ENCODE peak calls at places on chromosomes 3 and 15, in seven cellular contexts. B is neural crest cell, P is MM.1S, Z is kidney epithelial cell, M is dorsolateral prefrontal cortex, S is Calu3, Q is coronary artery. F is an unnamed sample.

GRCh38 chr3:34881026-34881425 is 758.3 kb upstream of the ARPP21 start:
- DNase-seq in B (no peak), P (no peak), Z (no peak), M (no peak), S (no peak), Q (no peak), F (no peak)

GRCh38 chr3:43180027-43180426 is 74.1 kb upstream of the POMGNT2 start:
- DNase-seq in B (no peak), P (peak), Z (no peak), M (no peak), S (peak), Q (no peak), F (no peak)

GRCh38 chr3:113717308-113717707 is 20.9 kb upstream of the USF3 start:
- DNase-seq in B (no peak), P (no peak), Z (no peak), M (no peak), S (no peak), Q (no peak), F (no peak)

GRCh38 chr15:71789616-71790015 is 20.7 kb upstream of the NR2E3 start:
- DNase-seq in B (no peak), P (no peak), Z (no peak), M (no peak), S (no peak), Q (peak), F (no peak)

GRCh38 chr15:55277116-55277564 is 12.5 kb downstream of the RAB27A start:
- DNase-seq in B (no peak), P (peak), Z (no peak), M (no peak), S (no peak), Q (no peak), F (no peak)

GRCh38 chr3:9340450-9341009 is 22.3 kb upstream of the THUMPD3 start:
- DNase-seq in B (no peak), P (no peak), Z (peak), M (no peak), S (no peak), Q (no peak), F (no peak)

GRCh38 chr3:29557186-29557585 is 276.3 kb downstream of the RBMS3 start:
- DNase-seq in B (no peak), P (no peak), Z (no peak), M (no peak), S (no peak), Q (no peak), F (no peak)

GRCh38 chr15:39657714-39658113 is 76.8 kb downstream of the THBS1 start:
- DNase-seq in B (no peak), P (no peak), Z (no peak), M (no peak), S (no peak), Q (no peak), F (no peak)

GRCh38 chr3:42139740-42140453 is 48.7 kb downstream of the TRAK1 start:
- DNase-seq in B (no peak), P (no peak), Z (no peak), M (no peak), S (no peak), Q (no peak), F (no peak)

GRCh38 chr3:11091088-11091590 is 63.2 kb upstream of the HRH1 start:
- DNase-seq in B (no peak), P (no peak), Z (no peak), M (no peak), S (no peak), Q (no peak), F (no peak)

GRCh38 chr3:125573216-125573615 is 22.1 kb downstream of the OSBPL11 start:
- DNase-seq in B (no peak), P (no peak), Z (no peak), M (no peak), S (no peak), Q (no peak), F (no peak)

GRCh38 chr3:160185711-160186110 is 39.5 kb upstream of the C3orf80 start:
- DNase-seq in B (no peak), P (no peak), Z (no peak), M (no peak), S (no peak), Q (no peak), F (no peak)

GRCh38 chr3:27521872-27522265 is 37.7 kb upstream of the SLC4A7 start:
- DNase-seq in B (no peak), P (no peak), Z (no peak), M (no peak), S (no peak), Q (no peak), F (no peak)

GRCh38 chr15:71002321-71002720 is 109.7 kb downstream of the LRRC49 start:
- DNase-seq in B (no peak), P (peak), Z (no peak), M (no peak), S (no peak), Q (no peak), F (no peak)

GRCh38 chr3:9397911-9398714 is 698 bp downstream of the SETD5 start:
- DNase-seq in B (no peak), P (peak), Z (no peak), M (peak), S (peak), Q (peak), F (peak)

GRCh38 chr3:58464875-58465274 is 27.0 kb upstream of the KCTD6 start:
- DNase-seq in B (no peak), P (no peak), Z (no peak), M (no peak), S (no peak), Q (no peak), F (no peak)

GRCh38 chr3:175422744-175423143 is 563.6 kb downstream of the NAALADL2 start:
- DNase-seq in B (no peak), P (no peak), Z (no peak), M (no peak), S (no peak), Q (no peak), F (no peak)

GRCh38 chr15:99550077-99550476 is 15.7 kb upstream of the MEF2A start:
- DNase-seq in B (no peak), P (no peak), Z (no peak), M (no peak), S (no peak), Q (no peak), F (no peak)

GRCh38 chr15:35256555-35256954 is 171.5 kb upstream of the NANOGP8 start:
- DNase-seq in B (no peak), P (no peak), Z (no peak), M (no peak), S (no peak), Q (no peak), F (no peak)

GRCh38 chr3:114299421-114299820 is 5.6 kb downstream of the TIGIT start:
- DNase-seq in B (peak), P (no peak), Z (no peak), M (no peak), S (peak), Q (no peak), F (no peak)

GRCh38 chr3:8554725-8555621 is 53.4 kb downstream of the LMCD1 start:
- DNase-seq in B (peak), P (no peak), Z (peak), M (no peak), S (no peak), Q (peak), F (no peak)

GRCh38 chr15:71153823-71154524 is 38.7 kb downstream of the THSD4 start:
- DNase-seq in B (no peak), P (no peak), Z (no peak), M (no peak), S (no peak), Q (no peak), F (no peak)

GRCh38 chr3:100893108-100893507 is 100.1 kb downstream of the ABI3BP start:
- DNase-seq in B (no peak), P (no peak), Z (no peak), M (no peak), S (no peak), Q (no peak), F (no peak)

GRCh38 chr3:155196131-155197075 is 97.1 kb downstream of the STRIT1 start:
- DNase-seq in B (no peak), P (no peak), Z (no peak), M (no peak), S (no peak), Q (no peak), F (no peak)

GRCh38 chr3:195550723-195551122 is 7.6 kb upstream of the PPP1R2 start:
- DNase-seq in B (no peak), P (no peak), Z (no peak), M (no peak), S (no peak), Q (no peak), F (no peak)

GRCh38 chr15:80194186-80194585 is 41.4 kb downstream of the FAH start:
- DNase-seq in B (no peak), P (no peak), Z (no peak), M (no peak), S (no peak), Q (no peak), F (no peak)

GRCh38 chr3:149771652-149772271 is 19.5 kb upstream of the COMMD2 start:
- DNase-seq in B (peak), P (peak), Z (no peak), M (peak), S (peak), Q (no peak), F (no peak)

GRCh38 chr15:71526061-71526460 is 284.3 kb upstream of the NR2E3 start:
- DNase-seq in B (no peak), P (no peak), Z (no peak), M (no peak), S (peak), Q (no peak), F (no peak)

GRCh38 chr3:143298886-143299535 is 179.4 kb downstream of the CHST2 start:
- DNase-seq in B (no peak), P (no peak), Z (no peak), M (no peak), S (no peak), Q (no peak), F (no peak)

GRCh38 chr15:25345943-25346342 is 92.9 kb downstream of the UBE3A start:
- DNase-seq in B (no peak), P (no peak), Z (no peak), M (peak), S (no peak), Q (no peak), F (no peak)
- TF ChIP-seq CTCF in B (no peak), P (no peak), Z (peak), M (no peak), S (no peak), Q (no peak), F (no peak)

GRCh38 chr3:172635588-172635987 is 75.3 kb downstream of the NCEH1 start:
- DNase-seq in B (no peak), P (no peak), Z (peak), M (no peak), S (peak), Q (no peak), F (no peak)
- TF ChIP-seq CTCF in B (no peak), P (no peak), Z (no peak), M (no peak), S (no peak), Q (no peak), F (no peak)

GRCh38 chr3:55633333-55633732 is 146.2 kb upstream of the WNT5A start:
- DNase-seq in B (no peak), P (no peak), Z (no peak), M (no peak), S (no peak), Q (no peak), F (no peak)
- TF ChIP-seq CTCF in B (no peak), P (no peak), Z (no peak), M (no peak), S (no peak), Q (no peak), F (no peak)

DNA sequence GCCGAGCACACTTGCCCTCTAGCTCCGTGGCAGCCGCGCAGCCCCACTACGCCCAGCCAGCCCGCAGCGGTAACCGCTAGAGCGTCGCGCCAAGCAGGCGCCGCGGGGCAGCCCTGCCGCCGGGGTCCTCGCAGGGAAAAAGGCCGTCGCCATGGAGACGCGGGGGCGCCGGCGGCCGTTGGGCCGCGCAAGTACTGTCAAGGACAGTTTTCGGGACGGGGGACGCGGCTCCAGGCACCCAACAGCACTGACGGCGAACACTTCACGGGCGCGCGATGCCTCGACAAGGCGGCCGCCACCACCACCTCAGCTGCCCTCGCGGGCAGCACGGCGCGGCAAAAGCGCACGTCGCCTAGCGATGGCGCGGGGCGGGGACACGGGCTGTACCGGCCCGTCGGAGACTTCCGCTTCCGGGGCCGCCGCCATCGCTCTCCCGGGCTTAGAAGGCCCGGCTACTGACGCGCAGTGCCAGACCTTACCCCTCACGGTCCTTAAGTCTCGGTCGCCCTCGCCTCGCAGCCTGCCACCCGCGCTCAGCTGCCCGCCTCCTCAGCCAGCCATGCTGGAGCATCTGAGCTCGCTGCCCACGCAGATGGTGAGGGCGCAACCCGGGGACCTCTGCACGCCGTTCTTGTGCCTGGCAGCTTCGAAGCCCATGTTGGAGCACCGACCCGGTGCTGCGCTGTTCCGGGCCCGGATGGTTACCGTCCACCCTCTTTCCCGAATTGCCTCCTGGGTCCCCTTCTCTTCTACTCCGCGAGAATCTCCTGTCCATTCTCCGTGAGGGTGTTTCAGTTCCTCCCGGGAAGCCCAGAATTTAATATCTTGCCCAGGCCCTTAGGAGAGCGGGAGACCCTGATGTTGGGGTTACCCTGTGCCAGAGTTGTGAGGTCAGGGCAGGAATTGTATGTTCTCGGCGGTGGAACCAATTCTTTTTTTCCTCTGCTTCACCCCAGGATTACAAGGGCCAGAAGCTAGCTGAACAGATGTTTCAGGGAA is at the start of the genes GLT8D1 and SPCS1:
- DNase-seq in B (peak), P (peak), Z (no peak), M (peak), S (peak), Q (peak), F (peak)
- TF ChIP-seq CTCF in B (no peak), P (no peak), Z (no peak), M (no peak), S (no peak), Q (no peak), F (no peak)

GRCh38 chr3:188575501-188575900 is 421.5 kb downstream of the LPP start:
- DNase-seq in B (no peak), P (no peak), Z (no peak), M (no peak), S (no peak), Q (no peak), F (no peak)

GRCh38 chr3:188574885-188575284 is 420.9 kb downstream of the LPP start:
- DNase-seq in B (no peak), P (no peak), Z (no peak), M (no peak), S (no peak), Q (no peak), F (no peak)

GRCh38 chr3:188573929-188574317 is 420.0 kb downstream of the LPP start:
- DNase-seq in B (no peak), P (no peak), Z (no peak), M (no peak), S (no peak), Q (no peak), F (no peak)

GRCh38 chr3:188571531-188572115 is 417.7 kb downstream of the LPP start:
- DNase-seq in B (no peak), P (no peak), Z (no peak), M (no peak), S (no peak), Q (no peak), F (no peak)

DNA sequence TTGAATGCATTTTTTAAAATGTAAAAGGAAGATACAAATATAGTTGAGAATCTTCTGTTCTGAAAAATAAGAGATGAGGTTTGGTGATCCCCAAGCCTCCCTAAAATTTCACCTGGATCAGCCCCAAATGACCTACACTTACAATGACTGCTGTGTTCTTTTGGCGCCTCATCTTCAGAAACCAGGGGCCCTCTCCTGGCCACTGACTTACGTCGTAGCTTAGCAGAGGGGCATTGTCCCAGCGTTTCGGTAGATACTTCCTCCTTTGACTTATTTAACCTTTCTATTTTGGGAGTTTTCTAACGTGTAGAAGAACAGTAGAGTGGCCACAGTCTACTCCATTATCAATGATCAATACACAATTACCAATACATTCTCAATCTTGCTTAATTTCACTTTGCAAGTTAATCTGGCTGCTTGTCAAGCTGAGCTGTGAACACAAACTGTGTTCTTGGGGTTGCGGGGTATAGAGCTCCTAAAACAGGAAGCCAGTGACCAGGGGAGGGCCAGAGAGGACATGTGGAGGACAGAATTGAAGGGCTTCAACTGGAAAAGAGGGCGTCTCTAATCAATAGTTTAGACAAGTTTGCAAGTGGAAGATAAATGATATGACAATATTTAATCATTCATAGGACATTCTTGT is 419.4 kb downstream of the LPP start:
- DNase-seq in B (no peak), P (no peak), Z (no peak), M (no peak), S (no peak), Q (no peak), F (no peak)
- TF ChIP-seq CTCF in B (no peak), P (no peak), Z (no peak), M (no peak), S (no peak), Q (no peak), F (no peak)

GRCh38 chr3:124565013-124565412 is 165.2 kb upstream of the UMPS start:
- DNase-seq in B (peak), P (peak), Z (no peak), M (peak), S (peak), Q (no peak), F (no peak)
- TF ChIP-seq CTCF in B (peak), P (peak), Z (peak), M (peak), S (peak), Q (peak), F (peak)

DNA sequence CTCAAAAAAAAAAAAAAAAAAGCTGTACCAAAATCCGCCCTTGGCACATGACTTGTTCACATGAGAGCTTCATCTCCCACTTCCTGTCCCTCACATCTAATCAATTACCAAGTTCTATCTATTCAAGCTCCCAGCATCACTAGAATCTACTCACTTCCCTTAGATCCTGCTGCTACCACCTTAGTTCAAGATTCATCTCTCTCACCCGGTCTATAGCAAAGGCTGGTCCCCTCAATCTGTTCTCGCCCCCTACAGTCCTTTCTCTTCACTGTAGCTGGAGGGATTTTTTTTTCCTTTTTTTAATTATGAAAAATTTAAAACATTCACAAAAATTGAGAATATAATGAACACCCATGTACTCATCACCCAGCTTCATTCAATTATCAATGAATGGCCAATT is 16.7 kb upstream of the GPR160 start:
- DNase-seq in B (no peak), P (no peak), Z (no peak), M (no peak), S (no peak), Q (no peak), F (no peak)
- TF ChIP-seq CTCF in B (no peak), P (no peak), Z (no peak), M (no peak), S (peak), Q (no peak), F (no peak)

DNA sequence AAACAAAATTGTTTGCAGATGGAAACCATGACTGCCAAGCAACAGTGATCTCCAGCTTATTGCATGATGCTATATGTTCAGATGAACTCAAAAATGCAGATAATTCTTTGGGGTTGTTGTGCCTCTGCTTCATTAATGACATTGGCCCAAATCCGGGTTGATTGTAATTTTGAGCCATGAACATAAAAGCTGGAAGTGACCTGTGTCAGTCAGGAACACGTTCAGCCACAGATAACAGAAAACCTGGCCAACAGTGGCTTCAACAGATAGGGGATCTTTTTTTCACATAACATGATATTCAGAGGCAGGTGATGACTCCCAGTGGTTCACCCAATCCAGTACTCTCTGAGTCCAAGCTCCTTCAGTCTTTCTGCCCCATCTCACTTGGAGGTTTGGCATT is 76.9 kb upstream of the EIF1B start:
- DNase-seq in B (no peak), P (no peak), Z (no peak), M (no peak), S (no peak), Q (no peak), F (no peak)
- TF ChIP-seq CTCF in B (no peak), P (no peak), Z (no peak), M (no peak), S (no peak), Q (no peak), F (no peak)